ENCODE peak calls at places on chromosome 1, in seven cellular contexts. P is fibroblast of villous mesenchyme; F is A673; L is progenitor cell of endocrine pancreas; S is H9; G is foreskin keratinocyte; B is CD8-positive, alpha-beta T cell. K is an unnamed sample.

GRCh38 chr1:228093050-228093906 is 9.8 kb downstream of the C1orf35 start:
- DNase-seq in S (peak), F (no peak), L (no peak), B (no peak), G (peak), P (no peak), K (no peak)

GRCh38 chr1:239125027-239125426 is 261.3 kb upstream of the CHRM3 start:
- DNase-seq in L (no peak), P (no peak), F (peak), G (peak), S (peak), B (no peak), K (no peak)

GRCh38 chr1:48208251-48208650 is 14.3 kb upstream of the SLC5A9 start:
- DNase-seq in S (peak), L (no peak), G (no peak), B (no peak), F (no peak), P (no peak), K (no peak)

GRCh38 chr1:184069675-184070074 is 18.1 kb downstream of the TSEN15 start:
- DNase-seq in P (peak), F (no peak), G (peak), S (no peak), L (no peak), B (no peak), K (peak)

GRCh38 chr1:187270256-187270655 is 441.5 kb downstream of the PLA2G4A start:
- DNase-seq in B (no peak), L (no peak), F (no peak), S (no peak), G (no peak), P (no peak), K (no peak)

GRCh38 chr1:41568204-41568603 is 83.7 kb upstream of the EDN2 start:
- DNase-seq in P (no peak), L (no peak), S (no peak), F (no peak), B (no peak), G (no peak), K (no peak)

GRCh38 chr1:68506386-68506785 is 9.5 kb upstream of the DEPDC1 start:
- DNase-seq in L (no peak), P (no peak), F (no peak), G (peak), B (no peak), S (no peak), K (no peak)

GRCh38 chr1:12761781-12762180 is 11.8 kb upstream of the PRAMEF12 start:
- DNase-seq in G (no peak), P (no peak), L (no peak), F (no peak), B (no peak), S (no peak), K (no peak)

GRCh38 chr1:228697209-228698016 is 37.9 kb upstream of the RHOU start:
- DNase-seq in B (no peak), S (no peak), P (peak), G (peak), L (no peak), F (peak), K (peak)

GRCh38 chr1:174874337-174875053 is 125.3 kb upstream of the CACYBP start:
- DNase-seq in P (no peak), G (no peak), L (no peak), S (peak), F (no peak), B (no peak), K (no peak)

GRCh38 chr1:60984066-60984799 is 98.1 kb upstream of the NFIA start:
- DNase-seq in P (peak), F (no peak), S (no peak), L (no peak), B (no peak), G (no peak), K (peak)

GRCh38 chr1:27567183-27567526 is 36.8 kb downstream of the AHDC1 start:
- DNase-seq in P (no peak), F (no peak), S (no peak), B (no peak), L (no peak), G (no peak), K (no peak)

GRCh38 chr1:228818296-228818695 is 83.0 kb downstream of the RHOU start:
- DNase-seq in B (no peak), G (no peak), P (no peak), S (no peak), L (no peak), F (no peak), K (no peak)

GRCh38 chr1:87325982-87326738 is 2.5 kb upstream of the LMO4 start:
- DNase-seq in L (peak), S (peak), P (peak), G (peak), B (no peak), F (peak), K (peak)

GRCh38 chr1:70361727-70362413 is 7.3 kb upstream of the ANKRD13C start:
- DNase-seq in B (no peak), L (no peak), F (peak), G (peak), S (no peak), P (peak), K (peak)

GRCh38 chr1:203289281-203289981 is 15.9 kb upstream of the BTG2 start:
- DNase-seq in P (no peak), B (peak), S (no peak), G (peak), F (no peak), L (no peak), K (no peak)

GRCh38 chr1:203286161-203286984 is 18.9 kb upstream of the BTG2 start:
- DNase-seq in F (no peak), S (no peak), L (no peak), P (no peak), G (no peak), B (no peak), K (no peak)

GRCh38 chr1:203288351-203288894 is 16.9 kb upstream of the BTG2 start:
- DNase-seq in P (no peak), L (no peak), G (no peak), B (no peak), F (no peak), S (no peak), K (no peak)

GRCh38 chr1:203287896-203288295 is 17.4 kb upstream of the BTG2 start:
- DNase-seq in L (no peak), S (no peak), F (no peak), P (no peak), G (no peak), B (no peak), K (no peak)

DNA sequence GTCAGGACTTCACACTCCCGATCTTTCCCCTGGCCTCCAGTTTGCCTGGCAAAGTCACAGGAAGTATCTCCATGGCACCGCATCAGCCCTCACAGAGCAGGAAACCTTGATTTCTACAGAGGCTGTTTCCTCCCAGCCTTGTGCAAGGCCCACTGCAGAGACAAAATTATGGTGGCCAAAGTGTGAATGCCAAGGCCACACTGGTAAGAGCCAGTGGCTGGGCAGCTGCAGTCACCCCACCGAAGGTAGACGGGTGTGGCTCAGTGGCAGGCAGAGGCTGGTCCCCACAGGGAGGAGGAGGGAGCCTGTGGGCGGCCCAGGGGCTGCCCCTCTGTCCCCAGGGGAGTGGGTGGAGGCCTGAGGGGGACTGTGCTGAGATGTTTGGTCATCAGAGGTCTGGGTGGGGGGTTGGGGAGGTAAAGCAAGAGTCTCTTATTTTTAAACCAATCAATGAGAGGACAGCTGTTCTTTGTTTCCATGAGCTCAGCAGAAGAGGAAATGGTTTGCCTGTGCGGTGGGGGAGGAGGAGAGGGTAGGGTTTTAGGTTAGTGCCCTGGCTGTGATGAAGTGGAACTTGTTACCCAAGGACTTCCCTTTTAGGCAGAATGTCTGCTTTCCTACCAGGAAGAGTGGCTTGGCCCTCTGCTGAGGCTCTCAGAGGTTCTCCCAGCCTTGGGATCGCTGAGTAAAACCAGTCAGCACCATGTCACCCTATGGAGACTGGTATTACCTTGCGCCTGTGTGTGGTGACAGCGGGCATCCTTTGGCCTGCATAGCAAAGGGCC is 18.0 kb upstream of the BTG2 start:
- DNase-seq in L (no peak), P (peak), B (peak), S (no peak), F (no peak), G (no peak), K (no peak)
- TF ChIP-seq CTCF in L (no peak), P (no peak), B (no peak), S (no peak), F (no peak), G (no peak), K (no peak)

DNA sequence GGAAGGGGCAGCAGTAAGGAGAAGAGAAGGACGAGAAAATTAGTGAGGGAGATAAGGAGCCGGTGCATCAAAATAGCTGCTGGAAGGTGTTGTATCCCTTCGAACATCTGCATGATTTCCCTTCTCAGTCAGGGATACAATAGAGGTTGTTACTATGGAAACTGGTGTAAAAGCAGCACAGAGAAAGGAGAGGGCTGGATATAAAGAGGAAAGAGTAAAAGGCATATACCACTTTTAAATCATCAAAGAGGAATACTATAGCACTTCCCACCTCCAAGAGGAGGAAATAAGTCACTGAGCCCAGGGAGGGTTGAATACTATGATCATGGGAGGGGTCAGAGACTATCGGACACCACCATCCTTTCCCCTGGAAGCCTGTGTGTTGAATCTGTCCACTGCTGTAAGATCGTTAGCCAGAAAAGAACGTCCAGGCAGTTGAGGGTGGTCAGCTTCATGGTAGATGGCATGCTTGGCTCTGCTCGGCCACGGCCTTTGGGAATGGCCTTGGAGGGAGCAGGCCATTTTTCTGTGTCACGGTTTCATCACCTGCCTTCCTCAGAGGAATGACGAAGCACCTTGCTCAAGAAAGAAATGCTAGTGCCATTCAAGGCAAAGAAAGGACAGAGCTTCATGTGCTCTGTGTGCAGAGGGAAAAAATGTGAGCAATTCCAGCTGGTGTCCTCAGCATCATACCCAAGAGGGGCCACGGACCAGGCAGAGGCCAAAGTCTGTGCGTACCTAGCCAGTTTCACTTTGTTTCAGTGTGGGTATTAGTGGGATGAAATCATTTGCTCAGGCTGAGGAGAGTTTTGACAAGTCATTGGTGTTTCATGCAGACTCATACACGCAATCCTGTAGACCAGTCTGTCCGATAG is 64.2 kb downstream of the IRF2BP2 start:
- DNase-seq in B (no peak), L (no peak), S (peak), F (no peak), P (no peak), G (no peak), K (peak)
- TF ChIP-seq CTCF in B (no peak), L (no peak), S (no peak), F (no peak), P (no peak), G (no peak), K (no peak)

DNA sequence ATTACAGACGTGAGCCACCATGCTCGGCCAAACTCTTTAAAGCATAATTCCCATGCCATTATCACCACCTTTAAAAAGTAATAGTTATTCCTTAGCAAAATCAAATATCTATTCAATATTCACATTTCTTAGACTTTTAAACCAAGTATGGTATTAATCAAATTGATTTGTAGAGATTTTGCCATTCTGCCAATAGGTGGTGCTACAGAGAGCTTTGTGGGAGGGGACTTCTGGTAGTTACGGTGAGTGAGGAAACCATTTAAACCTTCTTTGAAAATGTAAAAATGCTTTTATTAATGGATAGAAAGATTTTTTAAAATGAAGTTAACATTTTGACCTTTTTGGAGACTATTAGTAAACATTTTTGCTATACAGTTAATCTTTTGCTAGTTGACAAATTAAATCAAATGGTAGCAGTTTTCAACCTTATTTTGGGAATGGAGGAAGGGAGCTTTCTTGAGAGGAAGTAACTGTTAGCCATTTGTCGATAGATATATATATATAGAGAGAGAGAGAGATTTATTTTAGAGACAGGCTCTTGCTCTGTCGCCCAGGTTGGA is 19.3 kb downstream of the IARS2 start:
- DNase-seq in F (peak), P (peak), B (no peak), S (no peak), G (no peak), L (no peak), K (peak)
- TF ChIP-seq CTCF in F (peak), P (peak), B (peak), S (peak), G (peak), L (peak), K (peak)

GRCh38 chr1:51564124-51564523 is 45.1 kb upstream of the EPS15 start:
- DNase-seq in B (no peak), G (peak), F (no peak), L (no peak), P (peak), S (no peak), K (peak)

GRCh38 chr1:51567653-51568052 is 48.6 kb upstream of the EPS15 start:
- DNase-seq in F (no peak), G (peak), B (no peak), L (no peak), S (no peak), P (peak), K (peak)

GRCh38 chr1:51568231-51568935 is 48.5 kb upstream of the OSBPL9 start:
- DNase-seq in B (no peak), P (no peak), F (no peak), L (no peak), G (no peak), S (no peak), K (no peak)

GRCh38 chr1:51565009-51565408 is 45.9 kb upstream of the EPS15 start:
- DNase-seq in S (peak), L (no peak), G (no peak), P (no peak), B (no peak), F (no peak), K (no peak)

GRCh38 chr1:51566260-51566659 is 47.2 kb upstream of the EPS15 start:
- DNase-seq in S (no peak), P (no peak), F (no peak), L (no peak), G (no peak), B (no peak), K (no peak)
- TF ChIP-seq CTCF in S (no peak), P (no peak), F (no peak), L (no peak), G (peak), B (no peak), K (peak)

GRCh38 chr1:241896670-241896962 is 48.6 kb downstream of the EXO1 start:
- DNase-seq in S (no peak), B (no peak), P (no peak), G (no peak), L (no peak), F (no peak), K (no peak)
- TF ChIP-seq CTCF in S (no peak), B (peak), P (no peak), G (no peak), L (no peak), F (no peak), K (no peak)

GRCh38 chr1:155983191-155984023 is 5.1 kb upstream of the ARHGEF2 start:
- DNase-seq in F (peak), L (no peak), B (no peak), G (peak), S (peak), P (peak), K (peak)
- TF ChIP-seq CTCF in F (peak), L (no peak), B (no peak), G (peak), S (peak), P (no peak), K (peak)

GRCh38 chr1:119080586-119080985 is 59.9 kb downstream of the WARS2 start:
- DNase-seq in P (peak), B (no peak), G (peak), L (no peak), S (peak), F (no peak), K (peak)
- TF ChIP-seq CTCF in P (no peak), B (no peak), G (no peak), L (no peak), S (no peak), F (no peak), K (peak)